ENCODE peak calls at places on chromosomes 16 and 17, in seven cellular contexts. P, G, I, B, X, D and S are unnamed samples.
A peak's percentile ranks its signal among the peaks of the same experiment; 100 is the strongest.

GRCh38 chr16:2166263-2167080 is 10.9 kb downstream of the TRAF7 start:
- DNase-seq in P (no peak), G (no peak), I (no peak), B (no peak), X (no peak), D (no peak), S (no peak)

GRCh38 chr17:42409467-42410351 is 13.3 kb downstream of the CAVIN1 start:
- DNase-seq in P (no peak), G (peak; percentile 93), I (peak; percentile 84), B (no peak), X (no peak), D (peak; percentile 48), S (peak; percentile 90)

GRCh38 chr16:69143116-69143515 is 10.7 kb downstream of the UTP4 start:
- DNase-seq in P (no peak), G (no peak), I (no peak), B (no peak), X (no peak), D (no peak), S (no peak)

GRCh38 chr16:50183316-50183715 is 30.2 kb downstream of the TENT4B start:
- DNase-seq in P (no peak), G (peak; percentile 85), I (peak; percentile 44), B (no peak), X (no peak), D (no peak), S (peak; percentile 77)

GRCh38 chr16:67740391-67740790 is 21.3 kb upstream of the GFOD2 start:
- DNase-seq in P (no peak), G (no peak), I (no peak), B (no peak), X (no peak), D (no peak), S (no peak)

GRCh38 chr17:45451131-45451530 is 18.5 kb upstream of the ARHGAP27 start:
- DNase-seq in P (peak; percentile 9), G (no peak), I (no peak), B (no peak), X (no peak), D (no peak), S (no peak)

GRCh38 chr16:24445216-24445615 is 94.2 kb upstream of the RBBP6 start:
- DNase-seq in P (no peak), G (no peak), I (no peak), B (no peak), X (no peak), D (no peak), S (no peak)

GRCh38 chr17:63543822-63544420 is 6.4 kb upstream of the DCAF7 start:
- DNase-seq in P (no peak), G (no peak), I (no peak), B (no peak), X (no peak), D (no peak), S (no peak)

GRCh38 chr17:163514-164103 is 17.8 kb downstream of the DOC2B start:
- DNase-seq in P (peak; percentile 42), G (no peak), I (no peak), B (no peak), X (no peak), D (no peak), S (no peak)

GRCh38 chr17:50207318-50207717 is 5.9 kb upstream of the COL1A1 start:
- DNase-seq in P (no peak), G (no peak), I (no peak), B (no peak), X (no peak), D (no peak), S (no peak)

GRCh38 chr17:80926601-80927250 is 64.9 kb upstream of the CHMP6 start:
- DNase-seq in P (no peak), G (no peak), I (no peak), B (no peak), X (no peak), D (no peak), S (no peak)